ENCODE peak calls at places on chromosomes 3 and 15, in nine cellular contexts. One of them, this sample, is unnamed.

GRCh38 chr3:79383402-79384012 is 384.3 kb downstream of the ROBO1 start:
- DNase-seq in dorsolateral prefrontal cortex: no peak
- DNase-seq in substantia nigra: no peak
- DNase-seq in NCI-H460: no peak
- DNase-seq in pulmonary artery endothelial cell: no peak
- DNase-seq in lower lobe of right lung: no peak
- DNase-seq in stomach: no peak
- DNase-seq in astrocyte of the cerebellum: peak
- DNase-seq in anterior cingulate cortex: no peak
- DNase-seq in this sample: no peak

GRCh38 chr3:41768363-41768762 is 193.5 kb downstream of the ULK4 start:
- DNase-seq in dorsolateral prefrontal cortex: no peak
- DNase-seq in substantia nigra: no peak
- DNase-seq in astrocyte of the cerebellum: no peak
- DNase-seq in lower lobe of right lung: no peak
- DNase-seq in NCI-H460: no peak
- DNase-seq in stomach: no peak
- DNase-seq in pulmonary artery endothelial cell: no peak
- DNase-seq in anterior cingulate cortex: no peak
- DNase-seq in this sample: no peak

GRCh38 chr3:104687362-104687761 is 679.3 kb upstream of the ALCAM start:
- DNase-seq in substantia nigra: no peak
- DNase-seq in stomach: no peak
- DNase-seq in anterior cingulate cortex: no peak
- DNase-seq in dorsolateral prefrontal cortex: no peak
- DNase-seq in lower lobe of right lung: no peak
- DNase-seq in astrocyte of the cerebellum: no peak
- DNase-seq in NCI-H460: no peak
- DNase-seq in pulmonary artery endothelial cell: no peak
- DNase-seq in this sample: no peak

GRCh38 chr3:33808559-33808958 is 10.1 kb downstream of the PDCD6IP start:
- DNase-seq in anterior cingulate cortex: no peak
- DNase-seq in astrocyte of the cerebellum: no peak
- DNase-seq in stomach: no peak
- DNase-seq in pulmonary artery endothelial cell: no peak
- DNase-seq in substantia nigra: no peak
- DNase-seq in NCI-H460: no peak
- DNase-seq in lower lobe of right lung: no peak
- DNase-seq in dorsolateral prefrontal cortex: no peak
- DNase-seq in this sample: no peak

GRCh38 chr3:66401157-66401550 is 99.7 kb downstream of the LRIG1 start:
- DNase-seq in dorsolateral prefrontal cortex: no peak
- DNase-seq in pulmonary artery endothelial cell: no peak
- DNase-seq in anterior cingulate cortex: peak
- DNase-seq in substantia nigra: no peak
- DNase-seq in lower lobe of right lung: no peak
- DNase-seq in stomach: no peak
- DNase-seq in astrocyte of the cerebellum: no peak
- DNase-seq in NCI-H460: no peak
- DNase-seq in this sample: no peak

GRCh38 chr3:3392946-3393345 is 213.5 kb upstream of the CRBN start:
- DNase-seq in dorsolateral prefrontal cortex: no peak
- DNase-seq in lower lobe of right lung: no peak
- DNase-seq in substantia nigra: no peak
- DNase-seq in astrocyte of the cerebellum: no peak
- DNase-seq in pulmonary artery endothelial cell: no peak
- DNase-seq in anterior cingulate cortex: no peak
- DNase-seq in stomach: no peak
- DNase-seq in NCI-H460: no peak
- DNase-seq in this sample: no peak

GRCh38 chr3:57409471-57409870 is 117.0 kb upstream of the ASB14 start:
- DNase-seq in dorsolateral prefrontal cortex: no peak
- DNase-seq in astrocyte of the cerebellum: no peak
- DNase-seq in substantia nigra: no peak
- DNase-seq in pulmonary artery endothelial cell: no peak
- DNase-seq in stomach: no peak
- DNase-seq in lower lobe of right lung: no peak
- DNase-seq in NCI-H460: no peak
- DNase-seq in anterior cingulate cortex: no peak
- DNase-seq in this sample: no peak

GRCh38 chr3:52798978-52799476 is 4.4 kb downstream of the ITIH3 start:
- DNase-seq in pulmonary artery endothelial cell: no peak
- DNase-seq in anterior cingulate cortex: no peak
- DNase-seq in stomach: peak
- DNase-seq in NCI-H460: no peak
- DNase-seq in astrocyte of the cerebellum: no peak
- DNase-seq in substantia nigra: no peak
- DNase-seq in dorsolateral prefrontal cortex: no peak
- DNase-seq in lower lobe of right lung: no peak
- DNase-seq in this sample: no peak

GRCh38 chr3:133283958-133284807 is 115.7 kb upstream of the BFSP2 start:
- DNase-seq in substantia nigra: no peak
- DNase-seq in pulmonary artery endothelial cell: no peak
- DNase-seq in anterior cingulate cortex: no peak
- DNase-seq in astrocyte of the cerebellum: no peak
- DNase-seq in stomach: no peak
- DNase-seq in lower lobe of right lung: no peak
- DNase-seq in dorsolateral prefrontal cortex: no peak
- DNase-seq in NCI-H460: no peak
- DNase-seq in this sample: no peak

GRCh38 chr3:152834354-152835310 is at the start of gene P2RY1:
- DNase-seq in lower lobe of right lung: peak
- DNase-seq in pulmonary artery endothelial cell: no peak
- DNase-seq in astrocyte of the cerebellum: peak
- DNase-seq in NCI-H460: peak
- DNase-seq in dorsolateral prefrontal cortex: peak
- DNase-seq in stomach: peak
- DNase-seq in substantia nigra: no peak
- DNase-seq in anterior cingulate cortex: peak
- DNase-seq in this sample: peak

GRCh38 chr3:54131026-54131605 is 8.8 kb downstream of the CACNA2D3 start:
- DNase-seq in lower lobe of right lung: no peak
- DNase-seq in NCI-H460: no peak
- DNase-seq in stomach: no peak
- DNase-seq in substantia nigra: no peak
- DNase-seq in dorsolateral prefrontal cortex: no peak
- DNase-seq in astrocyte of the cerebellum: no peak
- DNase-seq in pulmonary artery endothelial cell: no peak
- DNase-seq in anterior cingulate cortex: no peak
- DNase-seq in this sample: no peak

GRCh38 chr3:144055604-144056003 is 84.0 kb downstream of the DIPK2A start:
- DNase-seq in stomach: no peak
- DNase-seq in lower lobe of right lung: no peak
- DNase-seq in substantia nigra: no peak
- DNase-seq in dorsolateral prefrontal cortex: no peak
- DNase-seq in astrocyte of the cerebellum: peak
- DNase-seq in NCI-H460: no peak
- DNase-seq in pulmonary artery endothelial cell: no peak
- DNase-seq in anterior cingulate cortex: no peak
- DNase-seq in this sample: no peak

GRCh38 chr15:83207622-83208356 is at the start of gene HDGFL3:
- DNase-seq in lower lobe of right lung: peak
- DNase-seq in dorsolateral prefrontal cortex: peak
- DNase-seq in substantia nigra: no peak
- DNase-seq in NCI-H460: peak
- DNase-seq in pulmonary artery endothelial cell: no peak
- DNase-seq in astrocyte of the cerebellum: no peak
- DNase-seq in stomach: peak
- DNase-seq in anterior cingulate cortex: peak
- DNase-seq in this sample: peak

GRCh38 chr3:124346487-124346886 is 354.6 kb upstream of the ROPN1 start:
- DNase-seq in NCI-H460: no peak
- DNase-seq in stomach: no peak
- DNase-seq in dorsolateral prefrontal cortex: no peak
- DNase-seq in anterior cingulate cortex: no peak
- DNase-seq in astrocyte of the cerebellum: no peak
- DNase-seq in lower lobe of right lung: no peak
- DNase-seq in substantia nigra: no peak
- DNase-seq in pulmonary artery endothelial cell: no peak
- DNase-seq in this sample: no peak

GRCh38 chr3:187136936-187137335 is 2.4 kb downstream of the RPL39L start:
- DNase-seq in lower lobe of right lung: no peak
- DNase-seq in stomach: no peak
- DNase-seq in astrocyte of the cerebellum: no peak
- DNase-seq in substantia nigra: no peak
- DNase-seq in dorsolateral prefrontal cortex: no peak
- DNase-seq in pulmonary artery endothelial cell: no peak
- DNase-seq in anterior cingulate cortex: no peak
- DNase-seq in NCI-H460: no peak
- DNase-seq in this sample: no peak

GRCh38 chr3:129352650-129353588 is 74.2 kb downstream of the HMCES start:
- DNase-seq in dorsolateral prefrontal cortex: no peak
- DNase-seq in NCI-H460: no peak
- DNase-seq in lower lobe of right lung: no peak
- DNase-seq in astrocyte of the cerebellum: no peak
- DNase-seq in anterior cingulate cortex: no peak
- DNase-seq in stomach: no peak
- DNase-seq in pulmonary artery endothelial cell: peak
- DNase-seq in substantia nigra: no peak
- DNase-seq in this sample: no peak

GRCh38 chr3:128009952-128010846 is 42.0 kb upstream of the SEC61A1 start:
- DNase-seq in substantia nigra: no peak
- DNase-seq in astrocyte of the cerebellum: no peak
- DNase-seq in dorsolateral prefrontal cortex: no peak
- DNase-seq in pulmonary artery endothelial cell: no peak
- DNase-seq in lower lobe of right lung: no peak
- DNase-seq in NCI-H460: peak
- DNase-seq in stomach: no peak
- DNase-seq in anterior cingulate cortex: no peak
- DNase-seq in this sample: no peak

GRCh38 chr3:16060945-16061344 is 113.5 kb upstream of the GALNT15 start:
- DNase-seq in lower lobe of right lung: no peak
- DNase-seq in dorsolateral prefrontal cortex: no peak
- DNase-seq in astrocyte of the cerebellum: peak
- DNase-seq in substantia nigra: no peak
- DNase-seq in pulmonary artery endothelial cell: no peak
- DNase-seq in NCI-H460: no peak
- DNase-seq in stomach: no peak
- DNase-seq in anterior cingulate cortex: peak
- DNase-seq in this sample: no peak

GRCh38 chr3:117666827-117667226 is 957.2 kb downstream of the TUSC7 start:
- DNase-seq in pulmonary artery endothelial cell: no peak
- DNase-seq in lower lobe of right lung: no peak
- DNase-seq in dorsolateral prefrontal cortex: no peak
- DNase-seq in astrocyte of the cerebellum: no peak
- DNase-seq in stomach: no peak
- DNase-seq in substantia nigra: no peak
- DNase-seq in anterior cingulate cortex: no peak
- DNase-seq in NCI-H460: no peak
- DNase-seq in this sample: no peak

This sample was measured in spleen.